ENCODE peak calls at places on chromosomes 11 and 22, in four cellular contexts. U is nucleus accumbens, W is MCF 10A, F is fibroblast of the aortic adventitia. A is an unnamed sample.

GRCh38 chr22:26672590-26673468 is 15.4 kb downstream of the MIAT start:
- DNase-seq in U (peak; percentile 91), W (peak; percentile 94), F (peak; percentile 96), A (peak; percentile 91)

GRCh38 chr11:133928628-133929059 is 28.1 kb downstream of the IGSF9B start:
- DNase-seq in U (no peak), W (peak; percentile 76), F (peak; percentile 9), A (peak; percentile 25)

GRCh38 chr11:45511566-45511965 is 153.9 kb downstream of the CHST1 start:
- DNase-seq in U (no peak), W (no peak), F (no peak), A (no peak)

GRCh38 chr11:282630-283360 is 4.6 kb downstream of the NLRP6 start:
- DNase-seq in U (no peak), W (no peak), F (no peak), A (no peak)

GRCh38 chr11:3108183-3108721 is 51.0 kb upstream of the CARS1 start:
- DNase-seq in U (no peak), W (no peak), F (no peak), A (no peak)

GRCh38 chr11:12251651-12252560 is 125.5 kb upstream of the PARVA start:
- DNase-seq in U (no peak), W (no peak), F (no peak), A (no peak)

GRCh38 chr22:28424427-28425080 is 255.1 kb downstream of the TTC28 start:
- DNase-seq in U (no peak), W (no peak), F (peak; percentile 58), A (no peak)

GRCh38 chr22:35921777-35922176 is 106.8 kb downstream of the RBFOX2 start:
- DNase-seq in U (no peak), W (peak; percentile 93), F (peak; percentile 90), A (no peak)

GRCh38 chr11:128713595-128713994 is 19.7 kb downstream of the FLI1 start:
- DNase-seq in U (no peak), W (peak; percentile 63), F (no peak), A (no peak)

GRCh38 chr11:116558504-116559252 is 214.1 kb downstream of the BUD13 start:
- DNase-seq in U (no peak), W (no peak), F (peak; percentile 3), A (no peak)

GRCh38 chr22:35523167-35523928 is 17.3 kb upstream of the RASD2 start:
- DNase-seq in U (no peak), W (no peak), F (no peak), A (no peak)

GRCh38 chr11:102139081-102139498 is 28.8 kb downstream of the YAP1 start:
- DNase-seq in U (no peak), W (peak; percentile 72), F (peak; percentile 92), A (no peak)

GRCh38 chr11:71184421-71185210 is 67.8 kb downstream of the SHANK2 start:
- DNase-seq in U (no peak), W (no peak), F (no peak), A (no peak)

GRCh38 chr11:64766881-64767280 is 7.1 kb upstream of the PYGM start:
- DNase-seq in U (no peak), W (no peak), F (no peak), A (no peak)

GRCh38 chr11:65432133-65432650 is 9.6 kb downstream of the NEAT1 start:
- DNase-seq in U (no peak), W (no peak), F (peak; percentile 61), A (no peak)

GRCh38 chr11:1750481-1750839 is at the start of gene IFITM10:
- DNase-seq in U (no peak), W (no peak), F (peak; percentile 23), A (no peak)

GRCh38 chr22:24198682-24199052 is 17.4 kb downstream of the SUSD2 start:
- DNase-seq in U (no peak), W (no peak), F (no peak), A (no peak)

GRCh38 chr22:45678961-45679912 is 7.6 kb downstream of the ATXN10 start:
- DNase-seq in U (no peak), W (peak; percentile 49), F (peak; percentile 70), A (no peak)

GRCh38 chr11:63020671-63021255 is 5.1 kb upstream of the SLC22A8 start:
- DNase-seq in U (no peak), W (peak; percentile 45), F (no peak), A (no peak)

GRCh38 chr22:31496735-31497146 is 405 bp downstream of the SFI1 start:
- DNase-seq in U (no peak), W (no peak), F (peak; percentile 11), A (peak; percentile 9)

GRCh38 chr11:102932678-102933077 is 22.9 kb downstream of the MMP13 start:
- DNase-seq in U (no peak), W (no peak), F (no peak), A (no peak)

GRCh38 chr11:30917859-30918478 is 331.8 kb upstream of the MPPED2 start:
- DNase-seq in U (no peak), W (peak; percentile 58), F (peak; percentile 64), A (no peak)

GRCh38 chr11:10351768-10352641 is 47.1 kb downstream of the ADM start:
- DNase-seq in U (no peak), W (peak; percentile 55), F (peak; percentile 86), A (no peak)

GRCh38 chr11:3178349-3178748 is 13.2 kb upstream of the OSBPL5 start:
- DNase-seq in U (no peak), W (no peak), F (peak; percentile 33), A (no peak)

GRCh38 chr11:5291207-5291838 is 10.4 kb downstream of the OR51B4 start:
- DNase-seq in U (no peak), W (peak; percentile 54), F (peak; percentile 57), A (no peak)

GRCh38 chr11:38136887-38137286 is 1538.9 kb upstream of the RAG2 start:
- DNase-seq in U (no peak), W (no peak), F (no peak), A (no peak)

GRCh38 chr11:67045314-67045713 is 11.3 kb upstream of the RHOD start:
- DNase-seq in U (no peak), W (peak; percentile 92), F (peak; percentile 80), A (no peak)

GRCh38 chr11:106152824-106153223 is 75.4 kb downstream of the AASDHPPT start:
- DNase-seq in U (no peak), W (no peak), F (peak; percentile 11), A (no peak)

GRCh38 chr11:33515347-33515746 is 185.3 kb downstream of the C11orf91 start:
- DNase-seq in U (no peak), W (no peak), F (peak; percentile 19), A (no peak)